ENCODE peak calls at places on chromosomes 12 and 14, in eight cellular contexts. X, A, I, W, T, R, F and E are unnamed samples.

GRCh38 chr14:47022721-47023120 is 371.1 kb upstream of the RPL10L start:
- DNase-seq in R (no peak), F (no peak), A (no peak), X (no peak), W (no peak), T (no peak), I (no peak), E (no peak)

GRCh38 chr14:85310491-85311272 is 219.3 kb upstream of the FLRT2 start:
- DNase-seq in T (no peak), I (no peak), W (no peak), A (no peak), F (no peak), X (no peak), R (no peak), E (no peak)

GRCh38 chr14:39219075-39219499 is 14.6 kb upstream of the MIA2 start:
- DNase-seq in X (no peak), A (peak), I (no peak), W (peak), T (peak), F (no peak), R (no peak), E (peak)

GRCh38 chr12:117089463-117089862 is 9.8 kb downstream of the TESC start:
- DNase-seq in W (no peak), T (no peak), F (no peak), A (no peak), R (no peak), X (no peak), I (no peak), E (no peak)

GRCh38 chr14:38138581-38139138 is 69.0 kb upstream of the SSTR1 start:
- DNase-seq in W (no peak), A (no peak), T (peak), X (no peak), I (no peak), F (no peak), R (no peak), E (no peak)

GRCh38 chr12:106139422-106140141 is 828 bp upstream of the NUAK1 start:
- DNase-seq in F (peak), X (no peak), T (peak), A (peak), R (peak), I (peak), W (peak), E (no peak)

GRCh38 chr12:51118706-51119105 is 35.3 kb upstream of the CSRNP2 start:
- DNase-seq in W (peak), R (peak), X (no peak), I (no peak), F (no peak), T (no peak), A (no peak), E (no peak)

GRCh38 chr12:111270128-111270651 is 98.7 kb downstream of the PHETA1 start:
- DNase-seq in W (no peak), T (no peak), F (no peak), R (no peak), I (no peak), X (no peak), A (no peak), E (no peak)

GRCh38 chr12:47797432-47797831 is 22.3 kb downstream of the HDAC7 start:
- DNase-seq in W (no peak), F (no peak), A (no peak), T (peak), R (no peak), I (no peak), X (no peak), E (no peak)

GRCh38 chr12:104569348-104570173 is 112.8 kb downstream of the CHST11 start:
- DNase-seq in W (peak), X (peak), T (no peak), I (no peak), R (peak), A (no peak), F (no peak), E (no peak)

GRCh38 chr12:10170199-10170598 is 1.7 kb downstream of the OLR1 start:
- DNase-seq in T (peak), R (no peak), X (no peak), I (no peak), F (no peak), W (peak), A (no peak), E (no peak)

GRCh38 chr12:11228268-11228879 is 41.1 kb downstream of the PRB3 start:
- DNase-seq in A (peak), R (peak), W (peak), X (peak), F (no peak), I (no peak), T (peak), E (peak)

GRCh38 chr12:114447274-114447716 is 41.4 kb upstream of the TBX5 start:
- DNase-seq in A (no peak), T (no peak), X (no peak), F (no peak), R (no peak), W (no peak), I (no peak), E (no peak)

DNA sequence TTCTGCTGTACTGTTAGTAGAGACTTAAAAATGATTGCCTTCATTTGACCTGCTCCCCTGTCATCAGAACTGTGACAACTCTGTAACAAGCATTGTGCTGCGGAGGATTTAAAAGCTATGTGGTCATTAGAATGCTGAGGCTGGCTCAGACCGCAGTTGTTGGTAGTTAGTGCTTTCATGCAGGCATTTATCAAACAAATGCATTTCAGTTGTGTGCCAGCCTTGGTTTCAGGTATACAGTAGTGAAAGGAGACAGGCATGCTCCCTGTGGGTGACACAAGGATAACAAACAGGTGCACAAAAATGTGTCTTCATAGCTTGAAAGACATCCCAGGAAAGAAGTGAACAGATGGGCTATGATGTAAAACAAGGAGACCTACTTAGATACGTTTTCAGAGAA is 60.6 kb downstream of the MARK3 start:
- DNase-seq in F (no peak), X (no peak), R (no peak), T (no peak), I (no peak), W (no peak), A (no peak), E (no peak)
- H3K4me3 ChIP-seq in F (no peak), X (no peak), R (no peak), T (no peak), I (no peak), W (no peak), A (no peak), E (no peak)

GRCh38 chr14:54702492-54702891 is 135.6 kb downstream of the SAMD4A start:
- DNase-seq in W (no peak), A (no peak), X (no peak), F (no peak), R (no peak), T (no peak), I (no peak), E (no peak)
- H3K4me3 ChIP-seq in W (no peak), A (no peak), X (no peak), F (no peak), R (no peak), T (no peak), I (no peak), E (no peak)

GRCh38 chr14:54438703-54439102 is 2.5 kb downstream of the CNIH1 start:
- DNase-seq in F (no peak), T (no peak), A (no peak), W (no peak), X (no peak), R (no peak), I (no peak), E (no peak)

GRCh38 chr14:54440454-54440853 is 720 bp downstream of the CNIH1 start:
- DNase-seq in A (no peak), R (peak), T (no peak), F (no peak), W (no peak), X (no peak), I (no peak), E (no peak)

GRCh38 chr14:54440870-54441868 is at the start of gene CNIH1:
- DNase-seq in F (peak), I (peak), R (peak), T (peak), X (peak), W (peak), A (peak), E (peak)

GRCh38 chr14:54444003-54444402 is 2.8 kb upstream of the CNIH1 start:
- DNase-seq in X (no peak), I (no peak), T (no peak), A (no peak), R (no peak), W (peak), F (no peak), E (no peak)

DNA sequence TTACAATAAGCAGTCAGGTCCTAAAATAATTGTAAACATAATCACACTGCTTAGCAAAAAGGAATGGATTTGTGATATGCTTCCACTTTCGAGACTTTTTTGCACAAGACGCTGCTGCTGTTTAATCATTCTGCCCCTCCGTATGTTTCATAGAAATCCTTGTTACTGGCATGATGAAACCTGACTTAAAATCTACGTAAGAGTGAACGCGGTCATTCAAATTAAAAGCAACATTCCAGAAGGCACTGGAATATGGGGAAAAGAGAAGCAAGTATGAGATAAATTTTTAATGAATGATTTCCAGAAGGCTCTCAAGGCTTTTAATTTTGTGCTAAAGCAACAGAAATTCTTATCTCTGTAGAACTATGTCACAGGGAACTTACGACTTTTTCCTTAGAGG is 1.1 kb downstream of the CNIH1 start:
- DNase-seq in A (no peak), F (no peak), R (no peak), T (no peak), X (no peak), I (no peak), W (peak), E (no peak)
- H3K4me3 ChIP-seq in A (peak), F (peak), R (peak), T (peak), X (peak), I (peak), W (peak), E (peak)

GRCh38 chr12:130194154-130194553 is 31.9 kb downstream of the FZD10 start:
- DNase-seq in F (no peak), W (no peak), T (no peak), X (no peak), R (no peak), A (no peak), I (no peak), E (no peak)
- H3K4me3 ChIP-seq in F (no peak), W (no peak), T (no peak), X (no peak), R (no peak), A (no peak), I (no peak), E (no peak)

DNA sequence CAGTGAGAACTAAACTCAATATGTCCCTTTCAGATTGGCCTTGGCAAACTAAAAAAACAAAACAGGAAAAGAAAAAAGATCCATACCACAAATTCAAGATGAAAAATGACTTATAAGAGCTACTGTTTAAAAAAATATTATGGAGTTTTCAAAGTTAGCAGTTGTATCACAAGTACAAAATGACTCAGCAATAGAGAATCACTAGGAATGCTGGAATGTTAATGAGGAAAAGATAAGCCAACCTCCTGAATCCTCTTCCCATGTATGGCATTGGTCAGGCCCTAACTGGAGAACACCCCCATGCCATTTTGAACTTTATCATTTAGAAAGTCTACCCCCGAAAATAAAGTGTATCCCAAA is 62.2 kb downstream of the PPP1R36 start:
- DNase-seq in I (no peak), W (peak), A (no peak), T (peak), X (no peak), R (no peak), F (no peak), E (peak)
- H3K4me3 ChIP-seq in I (no peak), W (no peak), A (no peak), T (no peak), X (no peak), R (no peak), F (no peak), E (no peak)

GRCh38 chr14:99484106-99484505 is 2.9 kb downstream of the CCNK start:
- DNase-seq in A (no peak), F (no peak), X (no peak), R (no peak), I (no peak), T (no peak), W (no peak), E (no peak)
- H3K4me3 ChIP-seq in A (no peak), F (no peak), X (no peak), R (no peak), I (no peak), T (no peak), W (no peak), E (no peak)

GRCh38 chr12:13536219-13536910 is 339.8 kb downstream of the EMP1 start:
- DNase-seq in F (no peak), X (peak), W (no peak), T (no peak), A (no peak), R (no peak), I (no peak), E (no peak)
- H3K4me3 ChIP-seq in F (no peak), X (no peak), W (no peak), T (no peak), A (no peak), R (no peak), I (no peak), E (no peak)

DNA sequence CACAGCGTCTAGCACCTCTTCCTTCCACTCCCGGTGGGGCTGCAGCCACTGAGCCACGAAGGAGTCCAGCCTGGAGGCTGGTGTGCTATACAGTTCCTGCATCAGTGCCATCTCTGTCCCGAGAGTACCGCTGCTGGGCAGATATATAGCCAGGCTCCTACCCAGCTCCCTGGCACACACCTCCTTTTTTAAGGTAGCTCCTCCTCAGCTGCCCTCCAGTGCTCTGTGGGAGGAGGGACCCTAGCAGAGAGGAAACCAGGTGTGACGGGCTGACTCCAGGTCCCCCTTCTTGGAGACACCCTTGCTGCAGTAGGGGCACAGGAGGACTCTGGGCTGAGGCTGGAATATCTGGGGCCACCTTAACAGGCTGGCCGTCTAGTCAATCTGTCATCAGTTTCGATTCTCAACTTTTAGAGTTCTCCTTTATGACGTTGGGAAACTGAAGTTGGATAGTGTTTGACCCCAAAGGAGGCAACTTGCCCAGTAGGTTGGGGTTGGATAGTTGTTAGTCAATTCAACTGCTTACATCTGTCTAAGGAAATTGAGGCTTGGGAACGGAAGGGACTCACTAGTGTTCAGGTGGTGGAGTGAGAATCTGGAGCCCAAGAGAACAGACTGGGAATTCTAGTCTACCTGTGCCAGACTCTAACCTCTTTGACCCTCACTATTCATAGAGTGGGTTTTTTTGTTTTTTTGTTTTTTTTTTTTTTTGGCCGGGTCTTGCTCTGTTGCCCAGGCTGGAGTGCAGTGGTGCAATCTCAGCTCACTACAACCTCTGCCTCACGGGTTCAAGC is at the start of gene OASL:
- DNase-seq in F (peak), R (peak), X (peak), A (no peak), T (no peak), W (peak), I (peak), E (no peak)
- H3K4me3 ChIP-seq in F (peak), R (peak), X (peak), A (peak), T (peak), W (peak), I (peak), E (peak)